ENCODE peak calls at places on chromosomes 2 and 18, in nine cellular contexts. A is cardiac fibroblast, U is fibroblast of the aortic adventitia, Q is heart right ventricle, X is mucosa of descending colon, S is breast epithelium, L is astrocyte of the cerebellum, R is AG04449, T is left lung. D is an unnamed sample.

GRCh38 chr2:46568212-46569009 is 89.0 kb downstream of the TMEM247 start:
- DNase-seq in T (no peak), R (no peak), U (no peak), Q (no peak), X (no peak), L (no peak), A (no peak), S (no peak), D (no peak)

GRCh38 chr18:27903906-27904305 is 273.0 kb downstream of the CDH2 start:
- DNase-seq in Q (no peak), S (no peak), A (no peak), R (no peak), U (no peak), L (no peak), T (no peak), X (no peak), D (no peak)

GRCh38 chr2:105665480-105665879 is 79.2 kb upstream of the NCK2 start:
- DNase-seq in U (no peak), T (no peak), X (no peak), L (no peak), R (no peak), S (no peak), Q (no peak), A (no peak), D (no peak)

GRCh38 chr2:98883780-98884211 is 52.2 kb downstream of the CRACDL start:
- DNase-seq in S (no peak), U (no peak), L (no peak), T (no peak), A (peak), R (no peak), Q (no peak), X (no peak), D (no peak)

GRCh38 chr2:187552959-187553681 is 1.1 kb downstream of the TFPI start:
- DNase-seq in R (no peak), A (peak), U (peak), T (no peak), L (no peak), S (no peak), Q (no peak), X (no peak), D (peak)

GRCh38 chr2:86300496-86300895 is 36.9 kb downstream of the REEP1 start:
- DNase-seq in S (no peak), R (no peak), X (no peak), T (no peak), A (peak), U (peak), L (no peak), Q (no peak), D (no peak)

GRCh38 chr18:31250902-31251301 is 67.1 kb upstream of the DSG1 start:
- DNase-seq in T (no peak), L (no peak), S (no peak), U (no peak), Q (no peak), X (no peak), A (no peak), R (no peak), D (no peak)

GRCh38 chr2:145185696-145186095 is 665.8 kb upstream of the ZEB2 start:
- DNase-seq in S (no peak), T (no peak), U (peak), A (peak), X (no peak), L (no peak), Q (no peak), R (no peak), D (no peak)

GRCh38 chr2:23029111-23029510 is 355.9 kb upstream of the KLHL29 start:
- DNase-seq in A (no peak), L (no peak), Q (no peak), T (no peak), U (no peak), R (no peak), S (no peak), X (no peak), D (no peak)

GRCh38 chr2:55421326-55421725 is 1.7 kb upstream of the CCDC88A start:
- DNase-seq in U (no peak), T (no peak), Q (no peak), S (no peak), R (no peak), L (no peak), A (no peak), X (no peak), D (no peak)

GRCh38 chr2:227576812-227577211 is 21.9 kb upstream of the SCYGR2 start:
- DNase-seq in Q (no peak), S (no peak), A (no peak), R (no peak), T (no peak), L (no peak), X (no peak), U (no peak), D (no peak)

GRCh38 chr2:218022851-218023530 is 20.2 kb upstream of the TNS1 start:
- DNase-seq in S (peak), Q (no peak), T (peak), A (no peak), U (no peak), X (no peak), L (no peak), R (no peak), D (no peak)

GRCh38 chr2:207746131-207746530 is 23.6 kb downstream of the FZD5 start:
- DNase-seq in X (no peak), R (peak), L (peak), T (peak), U (peak), S (no peak), Q (peak), A (peak), D (peak)

GRCh38 chr18:68244786-68245185 is 470.1 kb downstream of the TMX3 start:
- DNase-seq in S (no peak), U (peak), T (no peak), Q (no peak), A (peak), L (no peak), R (peak), X (no peak), D (peak)

GRCh38 chr2:25480561-25480960 is 138.8 kb upstream of the DNMT3A start:
- DNase-seq in Q (no peak), X (no peak), U (no peak), T (no peak), R (no peak), L (no peak), S (no peak), A (no peak), D (no peak)

GRCh38 chr2:237488295-237488694 is 1.2 kb downstream of the MLPH start:
- DNase-seq in T (no peak), Q (no peak), S (peak), L (no peak), R (no peak), U (no peak), X (no peak), A (no peak), D (no peak)

GRCh38 chr2:8922431-8922830 is 81.1 kb downstream of the MBOAT2 start:
- DNase-seq in U (no peak), Q (no peak), S (no peak), L (no peak), R (no peak), A (no peak), T (no peak), X (no peak), D (no peak)

GRCh38 chr2:96083064-96083889 is 33.1 kb downstream of the ADRA2B start:
- DNase-seq in U (no peak), X (no peak), S (no peak), A (no peak), R (no peak), Q (peak), L (no peak), T (no peak), D (no peak)

GRCh38 chr18:75455249-75456183 is 28.0 kb upstream of the SMIM21 start:
- DNase-seq in R (no peak), L (no peak), X (no peak), U (peak), S (no peak), Q (peak), A (peak), T (no peak), D (peak)

GRCh38 chr2:112534826-112535225 is 7.4 kb upstream of the POLR1B start:
- DNase-seq in U (no peak), Q (no peak), T (no peak), L (no peak), S (no peak), R (no peak), A (no peak), X (no peak), D (no peak)

GRCh38 chr2:84880645-84881521 is at the start of gene TRABD2A:
- DNase-seq in X (peak), S (no peak), L (no peak), R (no peak), T (no peak), Q (no peak), A (no peak), U (no peak), D (no peak)

GRCh38 chr2:54207666-54208195 is 48.3 kb downstream of the TSPYL6 start:
- DNase-seq in S (no peak), T (no peak), U (peak), R (no peak), X (no peak), Q (no peak), A (peak), L (no peak), D (no peak)

GRCh38 chr2:41826921-41827320 is 220.9 kb upstream of the PKDCC start:
- DNase-seq in R (no peak), X (no peak), L (no peak), T (no peak), Q (no peak), S (no peak), U (no peak), A (no peak), D (no peak)

GRCh38 chr2:168336786-168337388 is 89.5 kb upstream of the STK39 start:
- DNase-seq in U (no peak), S (peak), T (peak), L (no peak), X (peak), R (no peak), A (no peak), Q (peak), D (no peak)

GRCh38 chr18:3706279-3707097 is 256.5 kb downstream of the TGIF1 start:
- DNase-seq in R (no peak), T (no peak), X (no peak), Q (no peak), U (peak), S (no peak), A (peak), L (no peak), D (no peak)

GRCh38 chr2:28981620-28982371 is 698 bp downstream of the TOGARAM2 start:
- DNase-seq in A (no peak), Q (no peak), X (no peak), U (no peak), L (no peak), T (peak), R (no peak), S (no peak), D (peak)

GRCh38 chr2:219234331-219234730 is 4.7 kb downstream of the ANKZF1 start:
- DNase-seq in U (no peak), T (no peak), R (no peak), A (no peak), Q (no peak), S (no peak), X (no peak), L (no peak), D (no peak)

GRCh38 chr18:61336766-61337165 is 3.5 kb downstream of the CDH20 start:
- DNase-seq in X (no peak), L (no peak), U (no peak), S (no peak), R (no peak), A (no peak), Q (no peak), T (no peak), D (no peak)

GRCh38 chr2:230974096-230974913 is 21.6 kb upstream of the SPATA3 start:
- DNase-seq in S (no peak), L (peak), Q (no peak), T (no peak), R (peak), X (peak), U (no peak), A (peak), D (peak)

GRCh38 chr18:361941-362913 is 94.4 kb upstream of the THOC1 start:
- DNase-seq in S (no peak), L (peak), U (peak), X (no peak), R (peak), Q (no peak), T (peak), A (peak), D (peak)

GRCh38 chr2:110114801-110115200 is 821 bp downstream of the MALL start:
- DNase-seq in L (no peak), Q (no peak), X (peak), R (no peak), T (no peak), A (no peak), S (no peak), U (no peak), D (no peak)

GRCh38 chr2:225911019-225911418 is 511.5 kb downstream of the NYAP2 start:
- DNase-seq in S (no peak), R (no peak), Q (no peak), T (no peak), U (peak), L (no peak), X (no peak), A (no peak), D (no peak)

GRCh38 chr18:8426401-8426800 is 182.8 kb upstream of the RAB12 start:
- DNase-seq in Q (no peak), R (no peak), T (no peak), L (no peak), U (no peak), S (no peak), A (no peak), X (no peak), D (no peak)

GRCh38 chr2:241035818-241036396 is 37.5 kb downstream of the SNED1 start:
- DNase-seq in A (no peak), S (no peak), U (no peak), L (no peak), R (no peak), T (no peak), X (no peak), Q (no peak), D (no peak)

GRCh38 chr2:101612019-101612418 is 85.5 kb upstream of the MAP4K4 start:
- DNase-seq in T (no peak), R (no peak), S (no peak), X (no peak), U (no peak), Q (no peak), A (no peak), L (no peak), D (no peak)

GRCh38 chr2:110103060-110103961 is 12.3 kb downstream of the MALL start:
- DNase-seq in T (no peak), Q (no peak), A (no peak), L (no peak), X (peak), S (no peak), R (no peak), U (no peak), D (no peak)

GRCh38 chr2:227415538-227416424 is 28.0 kb upstream of the SCYGR1 start:
- DNase-seq in A (peak), L (peak), U (peak), R (no peak), Q (peak), T (peak), S (no peak), X (no peak), D (peak)

GRCh38 chr2:242035858-242036652 is 166.5 kb downstream of the RTP5 start:
- DNase-seq in U (no peak), X (no peak), L (no peak), S (peak), A (no peak), Q (no peak), T (peak), R (no peak), D (no peak)

GRCh38 chr18:67260841-67261240 is 255.7 kb downstream of the DSEL start:
- DNase-seq in L (no peak), Q (no peak), U (no peak), T (no peak), S (no peak), A (peak), X (no peak), R (no peak), D (peak)

DNA sequence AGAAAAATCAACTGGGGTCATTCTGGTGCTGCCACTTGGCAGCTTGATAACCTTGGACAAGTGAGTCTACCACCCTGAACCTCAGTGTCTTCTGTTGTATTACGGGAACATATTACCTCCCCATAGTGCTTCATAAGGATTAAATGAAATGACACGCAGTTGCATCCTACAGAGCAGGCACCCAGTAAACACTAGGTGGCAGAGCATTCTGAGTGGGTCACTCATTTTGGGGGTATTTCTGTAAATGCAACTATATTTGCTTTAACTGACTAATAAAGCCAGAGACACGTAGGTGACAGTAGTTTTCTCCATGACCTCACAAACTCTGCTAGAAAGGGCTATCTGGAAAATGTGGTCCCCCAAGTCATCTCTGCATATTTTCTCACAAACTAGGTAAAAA is 4.7 kb downstream of the CD226 start:
- DNase-seq in L (no peak), S (no peak), U (no peak), T (no peak), A (peak), Q (no peak), R (no peak), X (no peak), D (no peak)
- H3K4me3 ChIP-seq in L (no peak), S (no peak), U (no peak), T (no peak), A (no peak), Q (no peak), R (no peak), X (no peak), D (no peak)

DNA sequence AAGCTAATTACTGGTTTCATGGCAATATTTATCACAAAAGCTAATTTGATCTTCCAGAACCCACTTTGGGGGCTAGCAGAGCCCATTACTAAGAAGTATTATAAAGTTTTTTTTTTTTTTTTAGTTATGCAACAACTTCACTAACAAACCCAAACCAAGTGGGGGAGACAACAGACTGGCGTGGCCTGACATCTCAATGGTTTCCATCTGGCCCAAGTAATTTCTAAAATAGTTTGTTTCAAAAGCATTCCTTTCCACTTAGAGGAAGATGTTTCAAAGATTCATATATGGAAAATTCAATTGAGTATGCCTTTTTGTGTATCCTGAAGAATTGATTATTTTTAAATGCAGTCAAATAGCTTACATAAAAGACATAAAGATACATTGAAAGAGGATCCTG is 367.1 kb downstream of the HRH4 start:
- DNase-seq in S (no peak), Q (no peak), U (no peak), R (no peak), T (no peak), X (no peak), A (no peak), L (no peak), D (peak)
- TF ChIP-seq CTCF in S (no peak), Q (no peak), U (no peak), R (no peak), T (no peak), X (no peak), A (no peak), L (no peak), D (peak)

GRCh38 chr2:233855345-233855744 is 1.0 kb upstream of the HJURP start:
- DNase-seq in A (no peak), R (no peak), S (no peak), L (no peak), T (no peak), X (no peak), U (no peak), Q (no peak), D (no peak)

GRCh38 chr2:233852056-233852455 is 2.3 kb downstream of the HJURP start:
- DNase-seq in R (no peak), L (no peak), S (no peak), U (no peak), T (no peak), X (no peak), A (no peak), Q (no peak), D (no peak)

GRCh38 chr2:233853883-233854240 is 473 bp downstream of the HJURP start:
- DNase-seq in X (no peak), U (no peak), Q (no peak), R (no peak), S (no peak), A (no peak), T (no peak), L (no peak), D (no peak)

GRCh38 chr2:233854241-233854981 is at the start of gene HJURP:
- DNase-seq in R (peak), A (peak), T (peak), U (peak), L (peak), Q (peak), X (peak), S (peak), D (peak)

GRCh38 chr2:233853353-233853752 is 982 bp downstream of the HJURP start:
- DNase-seq in Q (no peak), T (no peak), S (no peak), X (no peak), R (no peak), U (no peak), A (peak), L (no peak), D (no peak)
- H3K4me3 ChIP-seq in Q (peak), T (peak), S (no peak), X (no peak), R (peak), U (peak), A (peak), L (peak), D (peak)

DNA sequence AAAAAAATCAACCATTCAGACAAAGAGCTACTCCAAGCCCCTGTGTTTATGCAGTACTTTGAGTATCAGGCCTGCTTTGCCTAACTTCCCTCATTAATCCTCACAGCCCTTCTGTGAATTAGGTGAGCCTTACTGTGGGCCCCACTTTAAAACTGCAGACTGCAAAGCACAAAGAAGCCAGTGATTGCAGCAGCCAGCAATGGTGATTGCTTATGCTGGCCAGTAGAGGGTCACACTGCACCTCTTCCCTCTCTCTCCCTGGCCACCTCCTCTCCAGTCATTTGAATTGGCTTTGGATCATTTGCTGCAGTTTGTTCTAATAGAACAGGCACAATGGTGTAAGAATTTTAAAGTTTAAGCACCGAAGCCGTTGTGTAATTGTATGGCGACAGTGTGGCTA is 229.9 kb downstream of the AGPS start:
- DNase-seq in Q (no peak), L (no peak), S (no peak), T (no peak), U (peak), R (no peak), A (no peak), X (no peak), D (no peak)
- TF ChIP-seq CTCF in Q (peak), L (no peak), S (no peak), T (no peak), U (peak), R (peak), A (no peak), X (no peak), D (no peak)

GRCh38 chr2:177264539-177265385 is at the start of gene NFE2L2:
- DNase-seq in L (peak), Q (peak), R (no peak), S (peak), U (peak), X (peak), A (peak), T (peak), D (peak)

GRCh38 chr2:177265386-177265690 is 811 bp upstream of the NFE2L2 start:
- DNase-seq in R (no peak), A (peak), L (no peak), U (peak), X (no peak), S (peak), T (no peak), Q (peak), D (peak)

GRCh38 chr2:177264209-177264538 is 353 bp downstream of the NFE2L2 start:
- DNase-seq in X (peak), T (no peak), S (peak), U (no peak), R (no peak), Q (no peak), L (no peak), A (no peak), D (peak)

GRCh38 chr2:177263451-177264208 is 897 bp downstream of the NFE2L2 start:
- DNase-seq in U (peak), Q (peak), X (peak), L (peak), A (peak), R (peak), T (peak), S (peak), D (peak)

GRCh38 chr2:177265834-177266817 is 1.6 kb upstream of the NFE2L2 start:
- DNase-seq in U (peak), L (no peak), Q (no peak), R (no peak), T (no peak), A (peak), X (no peak), S (no peak), D (peak)
- H3K4me3 ChIP-seq in U (peak), L (no peak), Q (peak), R (no peak), T (no peak), A (no peak), X (no peak), S (peak), D (no peak)

GRCh38 chr2:69180974-69181373 is 168.0 kb downstream of the ANTXR1 start:
- DNase-seq in U (no peak), A (no peak), T (no peak), S (no peak), L (no peak), Q (no peak), X (no peak), R (no peak), D (no peak)

GRCh38 chr2:69180227-69180626 is 167.2 kb downstream of the ANTXR1 start:
- DNase-seq in L (no peak), R (no peak), X (no peak), U (no peak), A (no peak), T (no peak), S (no peak), Q (no peak), D (no peak)

GRCh38 chr2:69175795-69176715 is 163.1 kb downstream of the ANTXR1 start:
- DNase-seq in T (no peak), Q (no peak), S (no peak), R (no peak), L (no peak), U (peak), A (no peak), X (no peak), D (no peak)

GRCh38 chr2:69177063-69177771 is 164.2 kb downstream of the ANTXR1 start:
- DNase-seq in L (no peak), X (peak), T (peak), S (no peak), R (peak), A (peak), U (peak), Q (peak), D (peak)

GRCh38 chr2:69177785-69178636 is 165.0 kb downstream of the ANTXR1 start:
- DNase-seq in A (peak), L (no peak), U (peak), Q (peak), X (peak), R (no peak), T (peak), S (no peak), D (peak)
- TF ChIP-seq CTCF in A (no peak), L (no peak), U (no peak), Q (no peak), X (no peak), R (no peak), T (no peak), S (no peak), D (no peak)

D was measured in AG10803.